ENCODE peak calls at places on chromosomes 7 and 10, in four cellular contexts. Q is stimulated activated CD4-positive, alpha-beta T cell treated with anti-CD3 and anti-CD28 coated beads, Interleukin-2, amount 100 ng/mL, for 48 hours; N is BJ; T is GM20000. W is an unnamed sample.

GRCh38 chr10:69880301-69881081 is 78.8 kb downstream of the COL13A1 start:
- DNase-seq in Q (no peak), N (no peak), T (no peak), W (no peak)

GRCh38 chr10:23173549-23174074 is 18.5 kb upstream of the PTF1A start:
- DNase-seq in Q (no peak), N (no peak), T (peak), W (no peak)

GRCh38 chr10:24255115-24255895 is 46.4 kb downstream of the KIAA1217 start:
- DNase-seq in Q (no peak), N (no peak), T (no peak), W (no peak)

GRCh38 chr10:115335366-115335765 is 242.2 kb downstream of the ATRNL1 start:
- DNase-seq in Q (no peak), N (no peak), T (no peak), W (no peak)

GRCh38 chr7:128247640-128248194 is 6.6 kb downstream of the LEP start:
- DNase-seq in Q (no peak), N (no peak), T (no peak), W (no peak)

GRCh38 chr10:97333601-97334369 is 744 bp downstream of the FRAT2 start:
- DNase-seq in Q (peak), N (no peak), T (peak), W (no peak)

GRCh38 chr7:137727413-137727812 is 119.4 kb downstream of the DGKI start:
- DNase-seq in Q (no peak), N (no peak), T (no peak), W (no peak)

GRCh38 chr7:14457567-14458453 is 444.7 kb downstream of the DGKB start:
- DNase-seq in Q (peak), N (peak), T (peak), W (peak)

GRCh38 chr10:124740374-124741280 is 3.6 kb downstream of the FAM53B start:
- DNase-seq in Q (no peak), N (no peak), T (peak), W (no peak)

GRCh38 chr10:6416892-6417512 is 163.1 kb downstream of the PRKCQ start:
- DNase-seq in Q (no peak), N (no peak), T (peak), W (peak)

GRCh38 chr10:118721005-118721876 is 33.5 kb downstream of the CACUL1 start:
- DNase-seq in Q (peak), N (no peak), T (peak), W (no peak)

W was measured in GM12864.